ENCODE peak calls at places on chromosomes 13 and 19, in eight cellular contexts. One of them, this sample, is unnamed.

GRCh38 chr19:18273566-18274302 is 518 bp downstream of the IQCN start:
- DNase-seq in PC-3: no peak
- DNase-seq in OCI-LY7: no peak
- DNase-seq in HCT116: no peak
- DNase-seq in SK-N-SH: no peak
- DNase-seq in neural progenitor cell: no peak
- DNase-seq in MM.1S: no peak
- DNase-seq in hepatocyte: no peak
- DNase-seq in this sample: no peak

GRCh38 chr13:59771272-59771671 is 392.5 kb downstream of the DIAPH3 start:
- DNase-seq in SK-N-SH: peak
- DNase-seq in neural progenitor cell: peak
- DNase-seq in OCI-LY7: no peak
- DNase-seq in MM.1S: no peak
- DNase-seq in HCT116: no peak
- DNase-seq in PC-3: peak
- DNase-seq in hepatocyte: peak
- DNase-seq in this sample: peak

GRCh38 chr13:101289764-101290163 is 126.5 kb downstream of the NALCN start:
- DNase-seq in PC-3: no peak
- DNase-seq in OCI-LY7: peak
- DNase-seq in HCT116: no peak
- DNase-seq in MM.1S: no peak
- DNase-seq in SK-N-SH: peak
- DNase-seq in neural progenitor cell: peak
- DNase-seq in hepatocyte: peak
- DNase-seq in this sample: peak

GRCh38 chr19:2711175-2711936 is 8.9 kb upstream of the GNG7 start:
- DNase-seq in HCT116: no peak
- DNase-seq in OCI-LY7: peak
- DNase-seq in PC-3: peak
- DNase-seq in hepatocyte: no peak
- DNase-seq in neural progenitor cell: no peak
- DNase-seq in SK-N-SH: no peak
- DNase-seq in MM.1S: no peak
- DNase-seq in this sample: peak

GRCh38 chr19:782195-783043 is 14.8 kb upstream of the PTBP1 start:
- DNase-seq in neural progenitor cell: peak
- DNase-seq in SK-N-SH: no peak
- DNase-seq in MM.1S: no peak
- DNase-seq in PC-3: peak
- DNase-seq in OCI-LY7: no peak
- DNase-seq in hepatocyte: peak
- DNase-seq in HCT116: no peak
- DNase-seq in this sample: peak

GRCh38 chr13:90447034-90447734 is 900.3 kb upstream of the MIR17HG start:
- DNase-seq in HCT116: no peak
- DNase-seq in OCI-LY7: no peak
- DNase-seq in SK-N-SH: no peak
- DNase-seq in PC-3: peak
- DNase-seq in MM.1S: no peak
- DNase-seq in hepatocyte: no peak
- DNase-seq in neural progenitor cell: no peak
- DNase-seq in this sample: no peak

GRCh38 chr19:54133312-54133956 is 4.1 kb upstream of the CNOT3 start:
- DNase-seq in SK-N-SH: no peak
- DNase-seq in neural progenitor cell: peak
- DNase-seq in OCI-LY7: no peak
- DNase-seq in PC-3: peak
- DNase-seq in MM.1S: peak
- DNase-seq in hepatocyte: peak
- DNase-seq in HCT116: peak
- DNase-seq in this sample: no peak

GRCh38 chr19:2529473-2529918 is 53.6 kb downstream of the GADD45B start:
- DNase-seq in SK-N-SH: no peak
- DNase-seq in neural progenitor cell: no peak
- DNase-seq in OCI-LY7: no peak
- DNase-seq in MM.1S: no peak
- DNase-seq in HCT116: peak
- DNase-seq in PC-3: peak
- DNase-seq in hepatocyte: peak
- DNase-seq in this sample: peak

GRCh38 chr19:35013047-35013819 is 13.1 kb downstream of the GRAMD1A start:
- DNase-seq in MM.1S: peak
- DNase-seq in PC-3: peak
- DNase-seq in HCT116: no peak
- DNase-seq in hepatocyte: peak
- DNase-seq in neural progenitor cell: peak
- DNase-seq in OCI-LY7: peak
- DNase-seq in SK-N-SH: peak
- DNase-seq in this sample: peak

GRCh38 chr19:8577247-8577646 is at the start of gene MYO1F:
- DNase-seq in OCI-LY7: peak
- DNase-seq in neural progenitor cell: no peak
- DNase-seq in PC-3: no peak
- DNase-seq in HCT116: no peak
- DNase-seq in hepatocyte: no peak
- DNase-seq in SK-N-SH: no peak
- DNase-seq in MM.1S: no peak
- DNase-seq in this sample: no peak

GRCh38 chr19:11737964-11738745 is 591 bp downstream of the ZNF823 start:
- DNase-seq in PC-3: peak
- DNase-seq in SK-N-SH: peak
- DNase-seq in HCT116: no peak
- DNase-seq in hepatocyte: peak
- DNase-seq in MM.1S: peak
- DNase-seq in OCI-LY7: peak
- DNase-seq in neural progenitor cell: peak
- DNase-seq in this sample: peak

GRCh38 chr13:99995503-99996176 is 14.1 kb downstream of the ZIC2 start:
- DNase-seq in SK-N-SH: no peak
- DNase-seq in HCT116: no peak
- DNase-seq in OCI-LY7: no peak
- DNase-seq in MM.1S: no peak
- DNase-seq in hepatocyte: no peak
- DNase-seq in PC-3: no peak
- DNase-seq in neural progenitor cell: peak
- DNase-seq in this sample: no peak

GRCh38 chr19:58261968-58262921 is 16.5 kb upstream of the ZNF8 start:
- DNase-seq in HCT116: no peak
- DNase-seq in hepatocyte: no peak
- DNase-seq in neural progenitor cell: no peak
- DNase-seq in PC-3: peak
- DNase-seq in MM.1S: no peak
- DNase-seq in OCI-LY7: peak
- DNase-seq in SK-N-SH: no peak
- DNase-seq in this sample: peak

GRCh38 chr13:58906329-58907007 is 1257.3 kb downstream of the DIAPH3 start:
- DNase-seq in neural progenitor cell: no peak
- DNase-seq in OCI-LY7: no peak
- DNase-seq in HCT116: no peak
- DNase-seq in SK-N-SH: no peak
- DNase-seq in hepatocyte: no peak
- DNase-seq in PC-3: no peak
- DNase-seq in MM.1S: no peak
- DNase-seq in this sample: no peak

GRCh38 chr19:15331419-15332310 is 674 bp downstream of the BRD4 start:
- DNase-seq in MM.1S: peak
- DNase-seq in PC-3: peak
- DNase-seq in HCT116: no peak
- DNase-seq in hepatocyte: peak
- DNase-seq in OCI-LY7: peak
- DNase-seq in SK-N-SH: peak
- DNase-seq in neural progenitor cell: peak
- DNase-seq in this sample: peak

GRCh38 chr13:109160357-109160756 is 530.9 kb downstream of the MYO16 start:
- DNase-seq in PC-3: peak
- DNase-seq in hepatocyte: no peak
- DNase-seq in OCI-LY7: peak
- DNase-seq in SK-N-SH: no peak
- DNase-seq in MM.1S: no peak
- DNase-seq in HCT116: no peak
- DNase-seq in neural progenitor cell: no peak
- DNase-seq in this sample: no peak

GRCh38 chr13:98468929-98469328 is 108.0 kb downstream of the STK24 start:
- DNase-seq in PC-3: no peak
- DNase-seq in SK-N-SH: no peak
- DNase-seq in hepatocyte: no peak
- DNase-seq in HCT116: no peak
- DNase-seq in MM.1S: no peak
- DNase-seq in neural progenitor cell: no peak
- DNase-seq in OCI-LY7: no peak
- DNase-seq in this sample: no peak

GRCh38 chr19:48685583-48685982 is 10.2 kb upstream of the FUT2 start:
- DNase-seq in PC-3: peak
- DNase-seq in neural progenitor cell: no peak
- DNase-seq in SK-N-SH: no peak
- DNase-seq in MM.1S: no peak
- DNase-seq in hepatocyte: peak
- DNase-seq in OCI-LY7: no peak
- DNase-seq in HCT116: no peak
- DNase-seq in this sample: no peak

GRCh38 chr19:41265376-41266153 is 1.4 kb downstream of the HNRNPUL1 start:
- DNase-seq in OCI-LY7: peak
- DNase-seq in SK-N-SH: peak
- DNase-seq in HCT116: no peak
- DNase-seq in neural progenitor cell: peak
- DNase-seq in PC-3: peak
- DNase-seq in hepatocyte: peak
- DNase-seq in MM.1S: peak
- DNase-seq in this sample: peak

GRCh38 chr19:39428309-39429112 is 7.2 kb downstream of the RPS16 start:
- DNase-seq in PC-3: no peak
- DNase-seq in OCI-LY7: no peak
- DNase-seq in hepatocyte: peak
- DNase-seq in HCT116: no peak
- DNase-seq in SK-N-SH: no peak
- DNase-seq in neural progenitor cell: peak
- DNase-seq in MM.1S: no peak
- DNase-seq in this sample: peak

DNA sequence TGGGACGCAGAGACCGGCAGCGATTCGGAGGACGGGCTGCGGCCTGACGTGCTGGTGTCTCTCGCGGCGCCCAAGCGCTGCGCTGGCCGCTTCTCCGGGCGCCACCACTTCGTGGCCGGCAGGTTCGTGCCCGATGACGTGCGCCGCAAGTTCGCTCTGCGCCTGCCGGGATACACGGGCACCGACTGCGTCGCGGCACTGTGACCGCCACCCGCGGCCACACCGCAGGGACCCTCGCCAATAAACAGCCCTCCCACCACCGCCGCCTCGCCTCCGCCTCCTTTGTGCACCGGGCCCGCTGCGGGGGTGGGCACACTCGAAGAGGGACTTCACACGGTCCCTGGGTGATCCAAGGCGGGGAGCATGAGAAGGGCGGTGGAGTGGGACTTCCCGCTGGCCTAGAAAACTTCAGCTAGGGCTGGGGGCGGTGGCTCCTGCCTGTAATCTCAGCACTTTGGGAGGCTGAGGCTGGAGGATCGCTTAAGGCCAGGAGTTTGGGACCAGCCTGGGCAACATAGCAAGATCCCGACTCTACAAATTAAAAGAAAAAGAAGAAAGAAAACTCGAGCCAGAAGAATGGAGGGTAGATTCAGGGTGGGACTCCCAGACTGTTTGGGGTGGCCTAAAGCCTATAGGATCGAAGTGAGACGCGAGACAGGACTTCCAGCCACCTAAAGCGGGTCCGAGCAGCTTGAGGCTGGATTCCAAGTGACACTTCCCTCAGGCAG is 580 bp upstream of the CILP2 start:
- DNase-seq in hepatocyte: no peak
- DNase-seq in OCI-LY7: no peak
- DNase-seq in PC-3: peak
- DNase-seq in MM.1S: no peak
- DNase-seq in neural progenitor cell: no peak
- DNase-seq in HCT116: no peak
- DNase-seq in SK-N-SH: no peak
- DNase-seq in this sample: peak
- TF ChIP-seq EZH2phosphoT487 in hepatocyte: no peak
- TF ChIP-seq EZH2phosphoT487 in OCI-LY7: no peak
- TF ChIP-seq EZH2phosphoT487 in PC-3: no peak
- TF ChIP-seq EZH2phosphoT487 in MM.1S: no peak
- TF ChIP-seq EZH2phosphoT487 in neural progenitor cell: no peak
- TF ChIP-seq EZH2phosphoT487 in HCT116: no peak
- TF ChIP-seq EZH2phosphoT487 in SK-N-SH: no peak
- TF ChIP-seq EZH2phosphoT487 in this sample: no peak

GRCh38 chr19:16888629-16889371 is at the start of gene F2RL3:
- DNase-seq in MM.1S: peak
- DNase-seq in HCT116: no peak
- DNase-seq in neural progenitor cell: no peak
- DNase-seq in OCI-LY7: no peak
- DNase-seq in PC-3: no peak
- DNase-seq in hepatocyte: no peak
- DNase-seq in SK-N-SH: peak
- DNase-seq in this sample: peak
- H3K27ac ChIP-seq in MM.1S: peak
- H3K27ac ChIP-seq in HCT116: no peak
- H3K27ac ChIP-seq in neural progenitor cell: no peak
- H3K27ac ChIP-seq in OCI-LY7: no peak
- H3K27ac ChIP-seq in PC-3: no peak
- H3K27ac ChIP-seq in hepatocyte: no peak
- H3K27ac ChIP-seq in SK-N-SH: no peak
- H3K27ac ChIP-seq in this sample: no peak

DNA sequence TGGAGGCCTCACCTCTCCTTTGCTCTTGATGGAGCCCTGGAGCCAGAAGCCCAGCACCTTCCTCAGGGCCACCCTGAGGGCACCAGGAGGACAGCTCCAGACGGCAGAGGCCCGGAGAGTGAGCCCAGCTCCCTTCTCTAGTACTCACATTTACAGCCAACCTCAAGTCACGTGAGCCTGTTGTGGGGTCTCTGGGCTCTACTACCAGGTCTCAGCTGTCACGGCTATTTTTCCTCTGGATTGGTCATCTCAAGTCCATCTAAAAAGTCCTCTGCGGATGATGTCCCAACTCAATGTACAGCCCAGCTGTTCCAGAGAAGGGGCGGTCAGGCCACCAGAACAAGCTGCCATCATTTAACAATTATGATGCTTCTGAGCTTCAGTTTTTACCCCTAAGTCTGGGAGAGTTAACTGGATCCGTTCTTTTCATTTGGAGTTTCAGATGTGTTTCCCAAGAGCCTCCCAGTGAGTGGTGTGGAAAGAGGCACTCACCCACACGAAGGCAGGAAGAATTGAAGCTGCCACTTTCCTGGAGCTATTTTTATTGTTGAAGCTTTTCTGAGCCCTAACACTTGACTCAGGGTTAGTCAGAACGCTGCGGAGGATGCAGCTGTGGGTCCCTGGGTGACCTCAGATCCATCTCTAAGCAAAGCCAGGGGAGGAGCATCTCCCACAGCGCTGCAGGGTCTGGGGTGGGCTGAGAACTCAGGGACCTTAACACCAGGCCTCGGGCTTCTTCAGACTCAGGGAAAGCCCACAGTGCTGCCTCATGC is 143.5 kb upstream of the UBL3 start:
- DNase-seq in OCI-LY7: no peak
- DNase-seq in neural progenitor cell: no peak
- DNase-seq in PC-3: peak
- DNase-seq in SK-N-SH: no peak
- DNase-seq in MM.1S: no peak
- DNase-seq in hepatocyte: no peak
- DNase-seq in HCT116: no peak
- DNase-seq in this sample: peak
- TF ChIP-seq EZH2phosphoT487 in OCI-LY7: no peak
- TF ChIP-seq EZH2phosphoT487 in neural progenitor cell: no peak
- TF ChIP-seq EZH2phosphoT487 in PC-3: no peak
- TF ChIP-seq EZH2phosphoT487 in SK-N-SH: no peak
- TF ChIP-seq EZH2phosphoT487 in MM.1S: no peak
- TF ChIP-seq EZH2phosphoT487 in hepatocyte: no peak
- TF ChIP-seq EZH2phosphoT487 in HCT116: no peak
- TF ChIP-seq EZH2phosphoT487 in this sample: no peak

GRCh38 chr19:43779820-43780219 is 953 bp downstream of the KCNN4 start:
- DNase-seq in PC-3: peak
- DNase-seq in neural progenitor cell: no peak
- DNase-seq in SK-N-SH: no peak
- DNase-seq in hepatocyte: peak
- DNase-seq in OCI-LY7: peak
- DNase-seq in HCT116: no peak
- DNase-seq in MM.1S: no peak
- DNase-seq in this sample: no peak
- H3K27ac ChIP-seq in PC-3: peak
- H3K27ac ChIP-seq in neural progenitor cell: no peak
- H3K27ac ChIP-seq in SK-N-SH: no peak
- H3K27ac ChIP-seq in hepatocyte: no peak
- H3K27ac ChIP-seq in OCI-LY7: peak
- H3K27ac ChIP-seq in HCT116: peak
- H3K27ac ChIP-seq in MM.1S: no peak
- H3K27ac ChIP-seq in this sample: no peak